ENCODE peak calls at places on chromosomes 1 and 21, in seven cellular contexts. V is A549, U is ovary, O is esophagus muscularis mucosa, W is tibial nerve, J is transverse colon, Q is K562. Y is an unnamed sample. For H3K4me1, the result is how much of the 10 kb centered on the place peaks cover.

GRCh38 chr1:50774759-50775351 is 185.2 kb downstream of the FAF1 start:
- DNase-seq in V (peak), Q (peak), U (no peak), J (no peak), W (no peak), O (no peak), Y (no peak)

GRCh38 chr1:39995973-39996393 is 41.0 kb downstream of the MFSD2A start:
- DNase-seq in U (no peak), J (peak), V (no peak), Q (no peak), O (no peak), W (no peak), Y (no peak)

GRCh38 chr1:53362851-53363642 is 35.2 kb upstream of the LRP8 start:
- DNase-seq in W (no peak), U (no peak), O (peak), V (peak), Q (peak), J (no peak), Y (no peak)

GRCh38 chr1:17539526-17540254 is at the start of gene ARHGEF10L:
- DNase-seq in V (no peak), O (no peak), Q (no peak), J (no peak), W (no peak), U (peak), Y (no peak)

GRCh38 chr1:36415661-36416346 is 18.1 kb upstream of the LSM10 start:
- DNase-seq in Q (no peak), V (no peak), U (no peak), J (no peak), W (no peak), O (no peak), Y (no peak)

GRCh38 chr1:53800621-53801020 is 37.5 kb downstream of the NDC1 start:
- DNase-seq in U (no peak), V (no peak), J (no peak), O (no peak), Q (no peak), W (no peak), Y (no peak)

GRCh38 chr1:233673146-233673946 is 59.4 kb downstream of the KCNK1 start:
- DNase-seq in W (no peak), J (no peak), Q (no peak), V (peak), U (no peak), O (peak), Y (no peak)

GRCh38 chr1:235637756-235638155 is 11.8 kb downstream of the GNG4 start:
- DNase-seq in J (peak), O (no peak), V (no peak), Q (no peak), W (no peak), U (no peak), Y (no peak)

GRCh38 chr1:205800973-205801703 is 11.9 kb downstream of the SLC41A1 start:
- DNase-seq in Q (peak), W (no peak), U (no peak), V (no peak), O (no peak), J (no peak), Y (no peak)

GRCh38 chr1:211876849-211877248 is 46.3 kb upstream of the LPGAT1 start:
- DNase-seq in W (no peak), J (no peak), O (peak), Q (no peak), V (no peak), U (no peak), Y (no peak)

GRCh38 chr1:117284408-117285215 is 73.9 kb upstream of the VTCN1 start:
- DNase-seq in U (no peak), J (no peak), W (no peak), V (peak), O (no peak), Q (peak), Y (no peak)

GRCh38 chr1:235929216-235929615 is 62.5 kb upstream of the LYST start:
- DNase-seq in W (no peak), O (no peak), Q (no peak), V (no peak), J (no peak), U (no peak), Y (no peak)

GRCh38 chr1:61143821-61144220 is 61.5 kb downstream of the NFIA start:
- DNase-seq in O (no peak), Q (no peak), J (no peak), V (no peak), U (no peak), W (no peak), Y (no peak)
- H3K4me1 ChIP-seq in O (half or more), Q (under half), J (under half), V (half or more), U (under half), W (under half), Y (under half)

DNA sequence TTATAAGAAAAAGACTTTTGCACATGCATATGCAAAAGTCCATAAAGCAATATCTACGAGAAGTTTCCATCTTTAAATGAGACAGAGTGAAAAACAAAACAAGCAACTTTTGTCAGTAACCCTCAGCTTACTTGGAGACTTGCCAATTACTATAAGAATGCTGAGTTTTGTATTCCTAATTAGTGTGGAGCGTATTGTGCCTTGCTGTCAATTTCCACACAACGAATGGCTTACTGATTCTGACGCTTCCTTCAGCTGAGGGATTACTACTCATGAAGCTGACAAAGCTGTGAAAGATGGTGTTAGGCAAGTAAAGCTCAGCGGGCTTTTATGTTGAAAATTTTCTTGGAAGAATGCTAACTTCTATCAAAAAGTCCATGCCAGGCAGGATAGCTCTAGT is 440.4 kb upstream of the ADAMTS5 start:
- DNase-seq in W (no peak), Q (no peak), J (no peak), V (no peak), O (no peak), U (no peak), Y (no peak)
- TF ChIP-seq EP300 in W (no peak), Q (no peak), J (no peak), V (no peak), O (no peak), U (no peak), Y (no peak)

DNA sequence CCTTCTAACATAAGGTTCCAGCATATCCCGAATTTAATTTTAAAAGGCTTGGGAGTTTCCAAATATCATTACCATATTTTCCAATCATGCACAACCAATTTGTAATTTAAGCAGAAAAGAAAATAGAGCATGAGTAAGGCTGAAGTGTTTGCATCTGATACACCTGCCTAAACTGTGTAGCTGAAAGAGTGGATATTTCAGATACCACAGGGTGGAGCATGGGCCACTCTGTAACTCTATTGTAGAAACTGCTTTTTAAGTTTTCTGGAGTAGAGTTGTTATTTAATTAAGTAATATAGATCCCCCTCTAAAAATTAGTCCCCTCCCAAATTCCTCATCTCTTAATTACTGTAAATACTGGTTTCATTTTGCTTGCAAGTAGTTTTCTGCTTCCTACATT is 199.8 kb downstream of the USP25 start:
- DNase-seq in U (no peak), J (no peak), W (no peak), Q (no peak), O (no peak), V (no peak), Y (no peak)
- TF ChIP-seq CTCF in U (no peak), J (no peak), W (no peak), Q (no peak), O (no peak), V (no peak), Y (no peak)

DNA sequence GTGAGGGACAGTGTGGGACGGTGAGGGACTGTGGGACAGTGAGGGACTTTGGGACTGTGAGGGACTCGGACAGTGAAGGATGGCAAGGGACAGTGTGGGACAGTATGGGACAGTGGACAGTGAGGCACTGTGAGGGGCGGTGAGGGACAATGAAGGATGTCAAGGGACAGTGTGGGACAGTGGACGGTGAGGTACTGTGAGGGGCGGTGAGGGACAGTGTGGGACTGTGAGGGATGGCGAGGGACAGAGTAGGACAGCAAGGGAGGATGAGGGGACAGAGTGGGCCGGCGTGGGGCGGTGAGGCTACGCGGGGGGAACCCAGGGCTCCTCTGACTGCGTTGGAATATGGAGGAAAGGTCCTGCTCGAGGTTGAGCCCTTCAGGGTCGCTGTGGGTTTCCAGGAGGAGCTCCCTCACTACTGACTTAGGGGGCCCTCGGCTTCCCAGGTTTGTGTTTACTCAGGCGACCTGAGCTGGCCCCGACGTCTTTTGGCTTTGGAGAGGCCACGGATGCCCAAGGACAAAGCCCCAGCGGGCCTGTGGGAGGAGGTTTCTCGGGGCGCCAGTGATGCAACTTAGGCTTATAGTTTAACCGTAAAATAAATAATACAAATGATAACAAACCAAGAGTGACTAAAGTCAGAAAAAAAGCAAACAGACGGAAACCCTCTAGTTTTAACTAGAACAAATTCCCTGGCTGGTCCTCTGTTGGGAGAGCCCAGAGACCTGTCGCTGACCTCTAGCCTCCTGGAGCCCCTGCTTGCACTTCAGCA is 1.1 kb upstream of the ERRFI1 start:
- DNase-seq in J (peak), U (peak), W (no peak), Q (no peak), O (no peak), V (peak), Y (peak)
- H3K4me1 ChIP-seq in J (under half), U (under half), W (under half), Q (under half), O (half or more), V (under half), Y (under half)

DNA sequence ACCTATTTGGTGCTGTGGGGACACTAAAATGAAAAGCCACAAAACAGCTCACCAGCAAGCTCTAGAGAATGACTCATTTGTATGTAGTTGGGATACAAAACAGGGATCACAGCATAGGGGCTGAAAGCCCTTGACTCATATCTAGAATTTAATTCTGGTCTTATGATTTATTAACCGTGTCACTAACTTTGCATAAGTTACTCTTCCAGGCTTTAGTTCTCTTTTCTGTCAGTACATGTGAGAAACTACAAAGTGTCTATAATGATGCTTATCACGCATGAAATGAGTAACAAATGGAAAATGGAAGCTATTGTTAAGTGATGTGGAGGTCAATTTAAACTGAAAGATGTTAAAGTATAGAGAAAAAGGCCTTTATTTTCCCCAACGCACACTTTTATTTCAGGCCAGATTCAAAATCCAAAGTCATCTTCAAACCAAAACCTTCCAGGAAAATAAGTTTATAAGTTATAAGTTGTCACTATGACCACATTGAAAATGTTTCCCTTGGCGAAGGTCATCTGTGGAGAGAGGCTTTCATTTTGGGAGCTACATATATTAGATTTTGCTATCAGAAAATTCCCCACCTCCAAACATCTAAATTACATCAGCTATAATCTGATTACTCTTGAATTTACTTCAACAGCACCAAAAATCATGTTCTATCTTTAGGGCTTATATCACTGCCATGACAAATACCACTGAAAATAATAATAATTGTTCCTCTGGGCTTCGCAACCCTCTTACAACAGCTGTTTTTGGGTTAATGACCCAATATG is 430.5 kb downstream of the MRPL39 start:
- DNase-seq in J (no peak), O (no peak), W (no peak), Q (no peak), U (no peak), V (no peak), Y (no peak)
- TF ChIP-seq EP300 in J (no peak), O (no peak), W (no peak), Q (no peak), U (no peak), V (no peak), Y (no peak)

GRCh38 chr1:109630081-109630880 is 10.6 kb downstream of the AMPD2 start:
- DNase-seq in W (peak), U (peak), V (no peak), Q (peak), O (peak), J (no peak), Y (no peak)
- TF ChIP-seq CTCF in W (no peak), U (no peak), V (peak), Q (peak), O (peak), J (no peak), Y (peak)

GRCh38 chr1:230100932-230101331 is 33.9 kb downstream of the GALNT2 start:
- DNase-seq in V (no peak), J (no peak), Q (no peak), W (no peak), U (no peak), O (no peak), Y (no peak)
- H3K4me1 ChIP-seq in V (under half), J (under half), Q (under half), W (under half), U (under half), O (half or more), Y (under half)

Y was measured in upper lobe of left lung.